ENCODE peak calls at places on chromosomes 13 and 19, in six cellular contexts. F, N, A, W, Z and G are unnamed samples.
A peak's percentile ranks its signal among the peaks of the same experiment; 100 is the strongest.

GRCh38 chr19:18725755-18726416 is 42.4 kb downstream of the CRTC1 start:
- DNase-seq in F (peak; percentile 10), N (no peak), A (no peak), W (no peak), Z (peak; percentile 71), G (no peak)

GRCh38 chr13:110696776-110697175 is 9.1 kb downstream of the CARS2 start:
- DNase-seq in F (no peak), N (no peak), A (no peak), W (no peak), Z (no peak), G (no peak)

GRCh38 chr13:33490461-33491327 is 205.1 kb upstream of the STARD13 start:
- DNase-seq in F (no peak), N (no peak), A (no peak), W (no peak), Z (peak; percentile 34), G (peak; percentile 76)

GRCh38 chr19:58009666-58010301 is 7.2 kb upstream of the ZNF606 start:
- DNase-seq in F (peak; percentile 61), N (peak; percentile 41), A (peak; percentile 75), W (peak; percentile 95), Z (peak; percentile 88), G (peak; percentile 95)

GRCh38 chr19:14381689-14382474 is 638 bp downstream of the ADGRE5 start:
- DNase-seq in F (peak; percentile 28), N (peak; percentile 92), A (peak; percentile 25), W (no peak), Z (no peak), G (no peak)

GRCh38 chr19:21482863-21483276 is 22.5 kb upstream of the ZNF429 start:
- DNase-seq in F (no peak), N (peak; percentile 17), A (no peak), W (peak; percentile 55), Z (peak; percentile 68), G (peak; percentile 72)

GRCh38 chr19:40213251-40213793 is 4.9 kb downstream of the TTC9B start:
- DNase-seq in F (no peak), N (no peak), A (no peak), W (no peak), Z (no peak), G (no peak)

GRCh38 chr13:35475960-35476943 is at the start of gene MAB21L1:
- DNase-seq in F (peak; percentile 77), N (no peak), A (no peak), W (peak; percentile 35), Z (peak; percentile 72), G (no peak)

GRCh38 chr13:110471833-110472162 is 89.7 kb downstream of the RAB20 start:
- DNase-seq in F (peak; percentile 53), N (no peak), A (no peak), W (no peak), Z (no peak), G (no peak)

GRCh38 chr13:99501952-99502310 is 659 bp downstream of the TM9SF2 start:
- DNase-seq in F (no peak), N (no peak), A (no peak), W (peak; percentile 39), Z (peak; percentile 23), G (no peak)

GRCh38 chr19:7550987-7551761 is 15.7 kb downstream of the PNPLA6 start:
- DNase-seq in F (no peak), N (no peak), A (peak; percentile 54), W (peak; percentile 95), Z (peak; percentile 87), G (peak; percentile 95)

GRCh38 chr13:79642596-79642995 is 161.6 kb downstream of the NDFIP2 start:
- DNase-seq in F (no peak), N (no peak), A (no peak), W (no peak), Z (no peak), G (no peak)

GRCh38 chr19:5345895-5346386 is 5.3 kb upstream of the PTPRS start:
- DNase-seq in F (no peak), N (no peak), A (peak; percentile 71), W (no peak), Z (no peak), G (no peak)

GRCh38 chr19:13506550-13506878 is 235 bp upstream of the CACNA1A start:
- DNase-seq in F (no peak), N (no peak), A (no peak), W (peak; percentile 23), Z (no peak), G (peak; percentile 35)

GRCh38 chr19:35013820-35014754 is 14.0 kb downstream of the GRAMD1A start:
- DNase-seq in F (no peak), N (peak; percentile 78), A (no peak), W (no peak), Z (no peak), G (no peak)

GRCh38 chr19:30799854-30800755 is 427.9 kb downstream of the ZNF536 start:
- DNase-seq in F (peak; percentile 47), N (no peak), A (peak; percentile 1), W (peak; percentile 75), Z (peak; percentile 85), G (peak; percentile 87)

GRCh38 chr13:51681037-51681678 is 96.9 kb downstream of the WDFY2 start:
- DNase-seq in F (no peak), N (no peak), A (peak; percentile 95), W (no peak), Z (no peak), G (no peak)

GRCh38 chr19:55275851-55276719 is 3.8 kb downstream of the HSPBP1 start:
- DNase-seq in F (no peak), N (no peak), A (no peak), W (no peak), Z (no peak), G (no peak)

GRCh38 chr13:98843482-98843877 is 91.0 kb upstream of the SLC15A1 start:
- DNase-seq in F (no peak), N (no peak), A (no peak), W (no peak), Z (no peak), G (no peak)

GRCh38 chr13:49023441-49023840 is 47.7 kb downstream of the FNDC3A start:
- DNase-seq in F (no peak), N (no peak), A (peak; percentile 87), W (no peak), Z (no peak), G (no peak)

GRCh38 chr19:50658438-50659317 is 9.4 kb downstream of the C19orf81 start:
- DNase-seq in F (peak; percentile 16), N (no peak), A (no peak), W (peak; percentile 96), Z (peak; percentile 97), G (peak; percentile 95)

GRCh38 chr13:34667356-34668218 is 274.5 kb upstream of the NBEA start:
- DNase-seq in F (no peak), N (no peak), A (no peak), W (no peak), Z (no peak), G (no peak)

GRCh38 chr13:87893186-87893585 is 222.0 kb downstream of the SLITRK5 start:
- DNase-seq in F (no peak), N (no peak), A (no peak), W (no peak), Z (no peak), G (no peak)

GRCh38 chr19:44927746-44928145 is 13.3 kb downstream of the APOC1 start:
- DNase-seq in F (no peak), N (no peak), A (no peak), W (no peak), Z (no peak), G (no peak)

GRCh38 chr13:33403807-33404362 is 118.3 kb upstream of the STARD13 start:
- DNase-seq in F (no peak), N (no peak), A (no peak), W (no peak), Z (no peak), G (no peak)

GRCh38 chr19:3065675-3066357 is 3.5 kb upstream of the TLE5 start:
- DNase-seq in F (no peak), N (no peak), A (no peak), W (no peak), Z (no peak), G (no peak)

GRCh38 chr19:33906578-33907335 is 110.1 kb downstream of the KCTD15 start:
- DNase-seq in F (no peak), N (no peak), A (peak; percentile 54), W (no peak), Z (peak; percentile 28), G (peak; percentile 60)

GRCh38 chr13:67148219-67148583 is 81.9 kb downstream of the PCDH9 start:
- DNase-seq in F (no peak), N (no peak), A (peak; percentile 59), W (no peak), Z (no peak), G (no peak)

GRCh38 chr19:49425922-49426592 is 869 bp downstream of the GFY start:
- DNase-seq in F (no peak), N (no peak), A (no peak), W (peak; percentile 60), Z (peak; percentile 66), G (peak; percentile 99)

GRCh38 chr13:42405665-42406390 is 133.9 kb downstream of the AKAP11 start:
- DNase-seq in F (no peak), N (peak; percentile 23), A (peak; percentile 85), W (no peak), Z (no peak), G (no peak)

GRCh38 chr19:41531438-41532311 is 44.3 kb upstream of the CEACAM21 start:
- DNase-seq in F (peak; percentile 85), N (peak; percentile 77), A (peak; percentile 45), W (no peak), Z (no peak), G (no peak)